ENCODE peak calls at places on chromosome 2, in five cellular contexts. G is cardiac fibroblast; T is CD4-positive, alpha-beta memory T cell; K is stimulated activated CD8-positive, alpha-beta memory T cell treated with anti-CD3 and anti-CD28 coated beads, Interleukin-12 subunit alpha, Interleukin-12 subunit beta, amount 100 ng/mL, for 1 hour; A is stimulated activated CD4-positive, alpha-beta T cell treated with anti-CD3 and anti-CD28 coated beads, Interleukin-4, amount 100 ng/mL, for 48 hours. X is an unnamed sample.

GRCh38 chr2:219460424-219460926 is 25.8 kb downstream of the SPEG start:
- DNase-seq in G (peak), T (no peak), K (no peak), A (no peak), X (peak)

GRCh38 chr2:241637233-241638062 is at the start of gene ATG4B:
- DNase-seq in G (peak), T (peak), K (peak), A (peak), X (peak)

GRCh38 chr2:179467111-179467510 is 202.5 kb upstream of the SESTD1 start:
- DNase-seq in G (peak), T (no peak), K (no peak), A (no peak), X (no peak)

GRCh38 chr2:127090281-127091128 is 16.4 kb downstream of the BIN1 start:
- DNase-seq in G (no peak), T (no peak), K (no peak), A (no peak), X (no peak)

GRCh38 chr2:99598435-99598834 is 108.6 kb upstream of the REV1 start:
- DNase-seq in G (no peak), T (no peak), K (no peak), A (no peak), X (peak)

GRCh38 chr2:200913654-200914053 is 24.5 kb downstream of the NIF3L1 start:
- DNase-seq in G (peak), T (no peak), K (no peak), A (no peak), X (no peak)

GRCh38 chr2:239946570-239947311 is 78.4 kb downstream of the NDUFA10 start:
- DNase-seq in G (no peak), T (no peak), K (no peak), A (no peak), X (peak)

GRCh38 chr2:99635710-99636431 is 146.1 kb upstream of the REV1 start:
- DNase-seq in G (peak), T (no peak), K (no peak), A (no peak), X (no peak)

GRCh38 chr2:235541838-235542549 is 48.2 kb downstream of the AGAP1 start:
- DNase-seq in G (no peak), T (no peak), K (no peak), A (no peak), X (no peak)

GRCh38 chr2:204234879-204235278 is 298.3 kb downstream of the ICOS start:
- DNase-seq in G (peak), T (no peak), K (no peak), A (no peak), X (no peak)

GRCh38 chr2:70985283-70985688 is 6.9 kb downstream of the ANKRD53 start:
- DNase-seq in G (no peak), T (no peak), K (no peak), A (no peak), X (no peak)

GRCh38 chr2:18505703-18506341 is 54.6 kb downstream of the RDH14 start:
- DNase-seq in G (no peak), T (no peak), K (no peak), A (no peak), X (no peak)

GRCh38 chr2:70123051-70123828 is 36.0 kb downstream of the PCBP1 start:
- DNase-seq in G (peak), T (no peak), K (no peak), A (no peak), X (peak)

GRCh38 chr2:62461707-62462106 is 44.3 kb downstream of the TMEM17 start:
- DNase-seq in G (peak), T (no peak), K (no peak), A (no peak), X (no peak)

GRCh38 chr2:227020416-227020815 is 143.6 kb downstream of the COL4A4 start:
- DNase-seq in G (no peak), T (no peak), K (no peak), A (no peak), X (no peak)

GRCh38 chr2:206245178-206245778 is 29.2 kb upstream of the ZDBF2 start:
- DNase-seq in G (no peak), T (no peak), K (no peak), A (no peak), X (no peak)

GRCh38 chr2:36357506-36358316 is 2.1 kb downstream of the CRIM1 start:
- DNase-seq in G (peak), T (peak), K (no peak), A (no peak), X (peak)

GRCh38 chr2:100106460-100106859 is 35.9 kb downstream of the AFF3 start:
- DNase-seq in G (no peak), T (no peak), K (no peak), A (no peak), X (peak)

X was measured in H7.